ENCODE peak calls at places on chromosomes 13 and 19, in five cellular contexts. D is omental fat pad; A is body of pancreas; R is GM23338; V is activated CD8-positive, alpha-beta T cell treated with anti-CD3 and anti-CD28 coated beads for 36 hours. N is an unnamed sample.

GRCh38 chr19:43672061-43672679 is 2.2 kb upstream of the PLAUR start:
- DNase-seq in A (no peak), R (peak), V (no peak), D (no peak), N (no peak)

GRCh38 chr13:32499538-32500210 is 38.9 kb downstream of the N4BP2L2 start:
- DNase-seq in R (no peak), D (no peak), A (no peak), V (no peak), N (no peak)

GRCh38 chr13:27375686-27376326 is 48.6 kb upstream of the GTF3A start:
- DNase-seq in D (peak), R (peak), A (peak), V (peak), N (peak)

GRCh38 chr13:21297452-21297851 is 121.0 kb downstream of the MRPL57 start:
- DNase-seq in V (no peak), A (no peak), R (no peak), D (no peak), N (no peak)

GRCh38 chr19:34325181-34325580 is 39.8 kb upstream of the GPI start:
- DNase-seq in R (no peak), A (no peak), V (no peak), D (no peak), N (no peak)

GRCh38 chr13:39655569-39656324 is at the start of gene COG6:
- DNase-seq in R (peak), V (peak), D (peak), A (peak), N (peak)

GRCh38 chr13:75830842-75831241 is 194.7 kb downstream of the LMO7 start:
- DNase-seq in R (no peak), A (no peak), D (no peak), V (no peak), N (no peak)

GRCh38 chr13:82294226-82294625 is 1588.0 kb downstream of the SLITRK1 start:
- DNase-seq in V (no peak), A (no peak), D (no peak), R (peak), N (no peak)

GRCh38 chr19:18557474-18558201 is at the start of gene KXD1:
- DNase-seq in R (peak), V (peak), D (peak), A (peak), N (peak)

GRCh38 chr19:56136362-56136761 is 4.7 kb upstream of the ZNF444 start:
- DNase-seq in A (peak), D (no peak), R (peak), V (no peak), N (no peak)

GRCh38 chr19:29690842-29691241 is 24.2 kb downstream of the C19orf12 start:
- DNase-seq in A (no peak), V (peak), R (peak), D (no peak), N (no peak)

GRCh38 chr13:83503424-83503823 is 378.9 kb downstream of the SLITRK1 start:
- DNase-seq in A (no peak), D (no peak), R (no peak), V (no peak), N (no peak)

GRCh38 chr19:17504030-17504429 is 7.4 kb upstream of the PGLS start:
- DNase-seq in D (no peak), A (no peak), R (no peak), V (no peak), N (no peak)

GRCh38 chr19:1943661-1944087 is 2.7 kb downstream of the CSNK1G2 start:
- DNase-seq in D (no peak), A (no peak), V (no peak), R (no peak), N (no peak)

GRCh38 chr19:5588441-5588840 is 20.7 kb upstream of the TINCR start:
- DNase-seq in V (no peak), D (no peak), R (no peak), A (no peak), N (no peak)

GRCh38 chr13:109989686-109990085 is 203.3 kb upstream of the IRS2 start:
- DNase-seq in V (no peak), A (no peak), D (no peak), R (no peak), N (no peak)

GRCh38 chr19:51127755-51128154 is 3.0 kb downstream of the SIGLEC9 start:
- DNase-seq in V (peak), D (no peak), R (no peak), A (no peak), N (no peak)

GRCh38 chr19:6737873-6738725 is 719 bp upstream of the GPR108 start:
- DNase-seq in R (peak), A (peak), D (peak), V (peak), N (peak)

GRCh38 chr19:47315125-47315821 is 5.6 kb downstream of the C5AR1 start:
- DNase-seq in V (peak), A (peak), R (peak), D (no peak), N (no peak)

GRCh38 chr19:42326969-42327368 is 1.5 kb downstream of the MEGF8 start:
- DNase-seq in V (no peak), A (no peak), R (no peak), D (no peak), N (no peak)

GRCh38 chr19:16814526-16815100 is 14.6 kb upstream of the SIN3B start:
- DNase-seq in R (peak), A (no peak), V (no peak), D (no peak), N (no peak)

GRCh38 chr13:73168226-73168992 is 109.6 kb downstream of the KLF5 start:
- DNase-seq in R (no peak), A (no peak), V (no peak), D (no peak), N (no peak)

GRCh38 chr19:18603958-18604819 is 2.4 kb downstream of the CRLF1 start:
- DNase-seq in A (no peak), V (no peak), D (no peak), R (peak), N (no peak)

GRCh38 chr13:47334173-47334572 is 437.3 kb upstream of the HTR2A start:
- DNase-seq in V (no peak), R (no peak), D (no peak), A (peak), N (no peak)

GRCh38 chr13:50910483-50910805 is 853 bp downstream of the RNASEH2B start:
- DNase-seq in V (no peak), A (no peak), D (no peak), R (peak), N (peak)

GRCh38 chr13:79775830-79776229 is 294.9 kb downstream of the NDFIP2 start:
- DNase-seq in R (peak), A (peak), V (peak), D (no peak), N (no peak)

GRCh38 chr13:84933797-84934196 is 865.4 kb downstream of the SLITRK6 start:
- DNase-seq in D (no peak), R (no peak), A (no peak), V (no peak), N (no peak)

GRCh38 chr19:49664171-49665070 is 1.2 kb downstream of the IRF3 start:
- DNase-seq in A (peak), D (peak), V (peak), R (peak), N (peak)
- TF ChIP-seq CTCF in A (peak), D (no peak), V (no peak), R (no peak), N (no peak)

GRCh38 chr13:71751074-71751473 is 115.9 kb downstream of the DACH1 start:
- DNase-seq in R (no peak), A (no peak), V (no peak), D (no peak), N (no peak)

GRCh38 chr13:71759506-71760225 is 107.3 kb downstream of the DACH1 start:
- DNase-seq in V (no peak), R (peak), A (no peak), D (no peak), N (peak)

GRCh38 chr13:71760226-71760591 is 106.8 kb downstream of the DACH1 start:
- DNase-seq in V (no peak), D (no peak), A (no peak), R (no peak), N (no peak)

GRCh38 chr13:71758823-71759222 is 108.2 kb downstream of the DACH1 start:
- DNase-seq in A (no peak), D (no peak), V (no peak), R (peak), N (no peak)

GRCh38 chr13:71754407-71754974 is 112.5 kb downstream of the DACH1 start:
- DNase-seq in A (peak), D (no peak), R (peak), V (no peak), N (no peak)
- TF ChIP-seq CTCF in A (no peak), D (no peak), R (peak), V (no peak), N (peak)

DNA sequence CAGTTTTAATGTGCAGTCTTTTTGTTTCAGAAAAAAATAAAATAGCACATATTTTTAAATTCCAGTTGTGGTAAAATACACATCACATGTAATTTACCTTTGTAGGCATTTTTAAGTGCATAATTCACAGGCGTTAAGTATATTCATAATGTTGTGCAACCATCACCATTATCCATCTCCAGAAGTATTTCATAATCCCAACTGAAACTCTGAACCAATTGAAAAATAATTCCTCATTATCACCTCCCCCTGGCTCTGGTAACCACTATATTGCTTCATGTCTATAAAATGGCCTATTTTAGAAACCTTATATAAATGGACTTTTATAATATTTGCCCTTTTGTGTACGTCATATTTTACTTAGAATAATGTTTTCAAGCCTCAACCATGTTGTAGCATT is 756.5 kb upstream of the KLHL1 start:
- DNase-seq in V (no peak), D (no peak), R (no peak), A (no peak), N (no peak)
- TF ChIP-seq CTCF in V (no peak), D (no peak), R (no peak), A (no peak), N (no peak)

DNA sequence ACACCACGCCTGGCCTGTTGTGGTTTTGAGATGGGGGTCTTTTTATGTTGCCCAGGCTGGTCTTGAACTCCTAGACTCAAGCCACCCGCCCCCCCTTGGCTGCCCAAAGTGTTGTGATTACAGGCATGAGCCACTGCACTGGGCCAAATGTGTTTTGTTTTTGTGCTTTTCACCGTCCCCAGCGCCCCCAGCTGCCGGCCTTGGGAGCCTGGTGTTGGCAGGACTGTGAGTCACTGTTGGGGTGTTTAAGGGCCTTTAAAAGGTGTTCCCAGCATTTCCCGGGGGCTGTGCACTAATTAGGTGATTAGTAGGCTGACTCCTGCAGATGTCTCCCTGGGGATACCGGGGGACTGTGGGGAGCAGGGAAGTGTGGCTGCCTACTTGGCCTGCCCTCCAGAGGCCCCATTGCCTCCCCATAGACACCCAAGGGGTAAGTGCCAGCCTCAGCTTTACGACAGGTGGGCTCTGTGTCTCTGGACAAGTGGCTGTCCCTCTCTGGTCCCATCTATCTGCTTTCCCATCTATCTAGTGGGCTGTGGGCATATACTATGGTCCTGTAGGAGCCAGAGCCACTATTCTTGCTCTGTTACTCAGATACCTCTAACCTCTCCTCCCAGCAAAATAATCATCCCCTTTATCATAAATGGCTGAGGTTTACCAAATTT is 11.8 kb upstream of the TLE5 start:
- DNase-seq in A (peak), R (peak), D (no peak), V (no peak), N (no peak)
- TF ChIP-seq CTCF in A (no peak), R (peak), D (no peak), V (no peak), N (no peak)

DNA sequence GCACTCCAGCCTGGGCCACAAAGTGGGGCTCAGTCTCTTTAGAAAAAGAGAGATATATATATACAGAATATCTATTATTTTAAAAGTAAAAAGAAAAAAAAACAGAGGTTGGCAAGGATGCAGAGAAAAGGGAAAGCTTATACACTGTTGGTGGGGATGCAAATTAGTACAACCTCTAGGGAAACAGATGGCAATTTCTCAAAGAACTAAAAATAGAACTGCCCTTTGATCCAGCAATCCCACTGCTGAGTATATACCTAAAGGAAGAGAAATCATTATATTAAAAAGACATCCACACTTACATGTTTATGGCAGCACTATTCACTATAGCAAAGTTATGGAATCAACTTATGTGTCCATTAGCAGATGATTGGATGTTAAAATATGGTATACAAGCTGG is 28.6 kb upstream of the SLC1A6 start:
- DNase-seq in R (no peak), V (no peak), D (no peak), A (no peak), N (no peak)
- TF ChIP-seq CTCF in R (no peak), V (no peak), D (no peak), A (no peak), N (no peak)

DNA sequence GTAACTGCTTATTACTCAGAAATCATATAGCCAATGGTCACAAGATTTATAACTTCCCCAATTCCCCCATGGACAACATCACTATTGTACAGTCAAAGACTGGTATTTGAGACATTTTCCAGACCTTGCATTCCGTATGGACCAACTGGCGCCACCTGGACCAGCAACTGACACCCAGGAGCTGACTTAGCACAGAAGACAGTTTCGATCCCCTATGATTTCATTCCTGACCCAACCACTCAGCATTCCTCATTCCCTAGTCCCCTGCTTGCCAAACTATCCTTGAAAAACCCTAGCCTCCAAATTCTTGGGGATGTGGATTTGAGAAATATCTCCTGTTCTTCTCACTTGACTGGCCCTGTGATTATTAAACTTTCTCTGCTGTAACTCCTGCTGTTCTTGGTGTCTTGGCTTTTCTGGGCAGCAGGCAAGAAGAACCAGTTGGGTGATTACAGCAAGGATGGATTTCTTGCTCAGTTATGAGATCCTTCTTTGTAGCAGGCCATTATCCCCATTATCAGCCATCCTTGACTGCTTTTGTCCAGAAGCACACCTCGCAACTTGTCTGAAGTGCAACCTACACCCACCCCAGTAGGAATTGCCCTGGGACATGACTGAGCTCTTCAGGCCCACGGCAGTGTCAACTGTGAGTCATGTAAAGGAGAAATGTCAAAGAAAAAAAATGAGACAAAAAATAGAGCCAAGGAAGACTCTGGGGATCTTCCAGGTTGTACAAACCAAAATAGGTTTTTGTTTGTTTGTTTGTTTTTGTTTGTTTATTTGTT is 13.7 kb upstream of the MAP3K10 start:
- DNase-seq in R (no peak), D (no peak), V (no peak), A (no peak), N (no peak)
- TF ChIP-seq CTCF in R (no peak), D (no peak), V (no peak), A (no peak), N (no peak)

N was measured in neural crest cell.